ENCODE peak calls at places on chromosomes 5 and 9, in five cellular contexts. G is GM12878, O is HepG2, R is K562, B is A549. C is an unnamed sample. For H3K4me1, the result is how much of the 10 kb centered on the place peaks cover.

GRCh38 chr9:91192379-91192775 is 169.3 kb downstream of the AUH start:
- DNase-seq in O (peak), B (no peak), R (no peak), G (no peak), C (no peak)

GRCh38 chr5:44389410-44389879 is at the start of gene FGF10:
- DNase-seq in G (no peak), O (no peak), B (no peak), R (no peak), C (peak)

GRCh38 chr5:135833961-135834638 is 363 bp upstream of the SLC25A48 start:
- DNase-seq in G (no peak), O (no peak), B (no peak), R (no peak), C (no peak)

GRCh38 chr9:8860925-8861324 is 1061.3 kb upstream of the DMAC1 start:
- DNase-seq in R (no peak), G (no peak), O (no peak), B (no peak), C (no peak)

GRCh38 chr5:37776826-37777225 is 63.0 kb downstream of the GDNF start:
- DNase-seq in G (no peak), B (no peak), O (no peak), R (no peak), C (no peak)

GRCh38 chr5:54401515-54401914 is 54.0 kb upstream of the HSPB3 start:
- DNase-seq in R (no peak), B (no peak), G (no peak), O (no peak), C (no peak)

GRCh38 chr5:179268399-179268952 is 76.8 kb downstream of the ADAMTS2 start:
- DNase-seq in R (no peak), O (peak), G (no peak), B (no peak), C (no peak)

GRCh38 chr9:29230931-29231330 is 1657.7 kb upstream of the C9orf72 start:
- DNase-seq in G (no peak), O (no peak), R (no peak), B (no peak), C (no peak)

GRCh38 chr5:86679529-86679928 is 61.8 kb downstream of the COX7C start:
- DNase-seq in O (peak), B (peak), R (peak), G (no peak), C (peak)

GRCh38 chr9:92496401-92496800 is 14.1 kb upstream of the ASPN start:
- DNase-seq in O (no peak), R (no peak), G (no peak), B (no peak), C (no peak)

GRCh38 chr9:2415326-2415725 is 206.3 kb upstream of the VLDLR start:
- DNase-seq in R (no peak), G (no peak), O (no peak), B (no peak), C (no peak)

GRCh38 chr9:2407450-2407849 is 214.1 kb upstream of the VLDLR start:
- DNase-seq in G (no peak), R (no peak), B (no peak), O (no peak), C (no peak)

GRCh38 chr9:2413196-2413840 is 208.3 kb upstream of the VLDLR start:
- DNase-seq in G (no peak), B (no peak), O (no peak), R (no peak), C (no peak)

GRCh38 chr9:2414465-2414864 is 207.1 kb upstream of the VLDLR start:
- DNase-seq in O (no peak), G (no peak), R (no peak), B (no peak), C (no peak)

GRCh38 chr9:2411459-2412215 is 209.9 kb upstream of the VLDLR start:
- DNase-seq in B (no peak), G (no peak), R (no peak), O (no peak), C (no peak)
- TF ChIP-seq MYC in B (no peak), G (no peak), R (no peak), O (no peak), C (no peak)

GRCh38 chr5:160458971-160459800 is 37.5 kb downstream of the PTTG1 start:
- DNase-seq in G (peak), O (no peak), B (no peak), R (no peak), C (no peak)
- TF ChIP-seq POLR2A in G (peak), O (no peak), B (no peak), R (no peak), C (no peak)

DNA sequence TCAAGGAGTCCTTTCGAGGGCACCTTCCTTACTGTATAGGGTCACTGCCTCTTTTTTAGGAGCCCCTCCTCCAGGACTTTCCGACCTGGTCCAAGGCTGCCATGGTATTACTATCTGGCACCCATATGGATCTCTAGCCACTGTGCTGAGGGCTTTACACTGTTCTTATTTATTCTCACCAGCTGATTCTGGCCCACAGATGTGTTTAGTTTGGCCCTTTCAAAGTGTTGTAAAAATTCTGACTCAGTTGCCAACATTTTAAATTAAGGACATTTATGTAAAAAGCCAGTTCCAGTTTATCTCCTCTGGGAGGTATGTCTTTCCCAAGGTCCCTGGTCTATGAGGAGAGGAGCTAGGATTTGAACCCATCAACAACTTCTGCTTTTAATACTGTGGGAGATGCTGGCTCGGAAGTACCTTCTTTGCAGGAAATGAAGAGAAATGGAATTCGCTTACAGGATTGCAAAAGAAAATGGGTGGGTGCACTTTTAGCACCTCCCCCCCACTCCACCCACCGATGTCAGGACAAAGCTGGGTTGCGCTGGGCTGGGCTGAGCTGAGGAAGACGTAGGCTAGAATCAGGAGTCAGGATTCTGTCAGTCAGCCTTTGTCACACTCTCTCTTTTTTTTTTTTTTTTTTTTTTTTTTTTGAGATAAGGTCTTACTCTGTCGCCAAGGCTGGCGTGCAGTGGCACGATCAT is 7.8 kb downstream of the JADE2 start:
- DNase-seq in G (no peak), B (no peak), R (no peak), O (no peak), C (no peak)
- H3K4me1 ChIP-seq in G (under half), B (under half), R (under half), O (under half), C (under half)

GRCh38 chr5:133757396-133757795 is 145.1 kb upstream of the FSTL4 start:
- DNase-seq in R (no peak), O (no peak), B (no peak), G (no peak), C (no peak)

GRCh38 chr5:133754575-133755169 is 142.3 kb upstream of the FSTL4 start:
- DNase-seq in B (peak), G (peak), O (peak), R (peak), C (peak)

GRCh38 chr5:133753856-133754255 is 141.5 kb upstream of the FSTL4 start:
- DNase-seq in O (no peak), G (no peak), B (no peak), R (no peak), C (peak)

GRCh38 chr5:133756756-133757155 is 144.4 kb upstream of the FSTL4 start:
- DNase-seq in B (no peak), O (no peak), G (no peak), R (no peak), C (no peak)

DNA sequence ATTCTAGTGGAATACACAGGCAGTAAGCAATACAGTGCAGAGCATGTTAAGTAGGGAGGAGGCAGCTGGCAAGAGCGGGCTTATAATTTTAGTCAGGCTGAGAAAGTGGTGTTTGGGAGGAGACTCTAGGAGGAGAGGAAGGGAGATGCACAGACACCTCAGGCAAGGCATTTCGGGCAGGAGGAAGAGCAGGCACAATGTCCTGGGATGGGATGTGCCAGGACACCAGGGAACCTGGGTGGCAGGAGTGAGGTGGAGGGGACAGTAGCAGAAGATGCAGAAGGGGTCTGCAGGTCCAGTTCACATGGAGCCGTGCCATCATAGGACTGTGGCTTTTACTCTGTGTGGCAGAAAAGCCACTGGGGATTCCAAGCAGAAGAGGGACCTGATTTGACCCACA is 143.7 kb upstream of the FSTL4 start:
- DNase-seq in G (no peak), O (no peak), B (no peak), R (no peak), C (no peak)
- TF ChIP-seq MYC in G (no peak), O (no peak), B (no peak), R (no peak), C (no peak)

GRCh38 chr5:134511796-134512660 is 13.4 kb upstream of the JADE2 start:
- DNase-seq in G (no peak), O (peak), B (peak), R (peak), C (no peak)
- TF ChIP-seq POLR2A in G (no peak), O (no peak), B (no peak), R (no peak), C (no peak)